ENCODE peak calls at places on chromosomes 16 and 17, in ten cellular contexts. I, U, X, P, O, A, C, M, N and S are unnamed samples.

GRCh38 chr16:89960966-89961365 is 12.4 kb downstream of the DEF8 start:
- DNase-seq in A (no peak), O (no peak), P (no peak), M (no peak), C (no peak), N (no peak), I (no peak), U (no peak), X (no peak), S (no peak)

GRCh38 chr17:81371910-81372760 is 23.1 kb upstream of the BAHCC1 start:
- DNase-seq in N (peak; percentile 62), A (peak; percentile 49), C (no peak), X (no peak), M (no peak), P (no peak), U (peak; percentile 67), I (no peak), O (peak; percentile 35), S (no peak)

GRCh38 chr17:80819422-80820164 is 172.0 kb upstream of the CHMP6 start:
- DNase-seq in N (no peak), P (peak; percentile 35), U (no peak), M (no peak), C (no peak), A (no peak), O (no peak), X (no peak), I (no peak), S (peak; percentile 60)

GRCh38 chr17:30263552-30264333 is 28.0 kb downstream of the BLMH start:
- DNase-seq in C (no peak), P (no peak), X (no peak), A (no peak), U (no peak), I (no peak), O (no peak), N (no peak), M (no peak), S (no peak)

GRCh38 chr17:50696365-50696879 is 11.3 kb downstream of the ANKRD40 start:
- DNase-seq in P (no peak), U (no peak), N (no peak), A (no peak), M (no peak), C (no peak), O (no peak), I (no peak), X (no peak), S (no peak)

GRCh38 chr17:34633351-34633750 is 54.0 kb downstream of the TMEM132E start:
- DNase-seq in O (no peak), M (no peak), U (no peak), A (no peak), P (no peak), X (no peak), I (no peak), N (no peak), C (no peak), S (no peak)

GRCh38 chr17:81251091-81251942 is 12.2 kb downstream of the NDUFAF8 start:
- DNase-seq in U (peak; percentile 33), O (no peak), X (no peak), A (no peak), N (no peak), C (no peak), P (no peak), I (no peak), M (no peak), S (no peak)

GRCh38 chr17:48843172-48843900 is 12.5 kb downstream of the CALCOCO2 start:
- DNase-seq in X (no peak), P (no peak), M (no peak), C (no peak), I (no peak), O (no peak), U (no peak), N (no peak), A (no peak), S (no peak)

GRCh38 chr16:70337814-70338213 is 8.9 kb upstream of the DDX19A start:
- DNase-seq in X (no peak), I (no peak), P (no peak), U (no peak), N (no peak), M (no peak), C (no peak), A (no peak), O (no peak), S (no peak)

GRCh38 chr16:59210955-59211541 is 476.9 kb upstream of the GOT2 start:
- DNase-seq in M (peak; percentile 39), U (no peak), N (no peak), I (no peak), X (no peak), C (peak; percentile 12), A (peak; percentile 20), P (no peak), O (no peak), S (no peak)

GRCh38 chr17:65297384-65297783 is 160.2 kb downstream of the RGS9 start:
- DNase-seq in P (no peak), C (no peak), A (no peak), U (no peak), N (no peak), M (no peak), X (no peak), I (no peak), O (no peak), S (no peak)

GRCh38 chr16:30010817-30011504 is at the start of gene DOC2A:
- DNase-seq in A (peak; percentile 72), I (no peak), O (no peak), M (no peak), P (no peak), N (no peak), U (no peak), X (no peak), C (peak; percentile 48), S (no peak)

GRCh38 chr17:70365098-70365583 is 195.8 kb downstream of the KCNJ2 start:
- DNase-seq in P (no peak), U (no peak), C (no peak), X (no peak), O (no peak), A (no peak), I (no peak), M (no peak), N (no peak), S (no peak)

GRCh38 chr16:72921620-72922019 is 126.3 kb downstream of the ZFHX3 start:
- DNase-seq in A (no peak), N (no peak), X (no peak), O (no peak), I (no peak), C (peak; percentile 30), P (no peak), M (peak; percentile 78), U (peak; percentile 27), S (no peak)

GRCh38 chr17:65370669-65371126 is 190.8 kb downstream of the AXIN2 start:
- DNase-seq in C (no peak), N (no peak), O (no peak), A (no peak), I (no peak), M (no peak), X (no peak), U (no peak), P (no peak), S (no peak)

GRCh38 chr17:49993423-49994037 is 1.5 kb downstream of the DLX3 start:
- DNase-seq in C (no peak), O (no peak), I (no peak), U (no peak), N (no peak), A (peak; percentile 62), X (no peak), M (no peak), P (peak; percentile 39), S (no peak)

GRCh38 chr17:34598161-34598776 is 18.9 kb downstream of the TMEM132E start:
- DNase-seq in O (no peak), I (no peak), M (no peak), X (no peak), A (peak; percentile 45), N (no peak), C (peak; percentile 46), P (no peak), U (no peak), S (no peak)

GRCh38 chr17:63848834-63849689 is 6.6 kb upstream of the SMARCD2 start:
- DNase-seq in X (peak; percentile 99), U (peak; percentile 93), M (peak; percentile 96), C (peak; percentile 66), O (peak; percentile 99), P (peak; percentile 97), I (peak; percentile 96), N (peak; percentile 68), A (peak; percentile 87), S (peak; percentile 89)

GRCh38 chr16:53090591-53091507 is 36.1 kb downstream of the CHD9 start:
- DNase-seq in U (peak; percentile 92), I (no peak), O (no peak), P (no peak), A (no peak), C (no peak), M (peak; percentile 91), N (no peak), X (no peak), S (no peak)

GRCh38 chr17:6713130-6713917 is at the start of gene SLC13A5:
- DNase-seq in N (no peak), P (peak; percentile 37), C (peak; percentile 67), U (peak; percentile 33), X (no peak), A (peak; percentile 82), M (peak; percentile 34), I (no peak), O (no peak), S (peak; percentile 11)

GRCh38 chr17:36532435-36532975 is 2.2 kb downstream of the MYO19 start:
- DNase-seq in U (no peak), C (no peak), M (peak; percentile 16), P (no peak), A (no peak), N (no peak), I (no peak), X (no peak), O (no peak), S (no peak)

GRCh38 chr17:49214665-49215360 is 4.3 kb downstream of the ABI3 start:
- DNase-seq in P (no peak), I (no peak), N (no peak), U (peak; percentile 32), O (no peak), A (no peak), M (peak; percentile 78), C (no peak), X (no peak), S (no peak)

GRCh38 chr17:78828470-78829185 is 12.0 kb downstream of the USP36 start:
- DNase-seq in I (no peak), O (peak; percentile 24), N (peak; percentile 74), M (no peak), U (no peak), P (no peak), A (no peak), X (no peak), C (no peak), S (no peak)

GRCh38 chr17:41657164-41657754 is 31.4 kb upstream of the EIF1 start:
- DNase-seq in N (no peak), X (no peak), I (no peak), O (no peak), C (no peak), A (no peak), M (no peak), P (no peak), U (no peak), S (no peak)

GRCh38 chr17:4074831-4075495 is 67.9 kb downstream of the ZZEF1 start:
- DNase-seq in M (no peak), U (no peak), O (peak; percentile 27), X (no peak), C (no peak), A (peak; percentile 8), N (peak; percentile 34), I (no peak), P (no peak), S (no peak)

GRCh38 chr16:84842516-84843148 is 22.8 kb downstream of the CRISPLD2 start:
- DNase-seq in A (no peak), U (peak; percentile 55), M (no peak), I (no peak), O (no peak), N (no peak), C (no peak), P (no peak), X (no peak), S (no peak)

GRCh38 chr16:78490847-78491246 is 391.4 kb downstream of the WWOX start:
- DNase-seq in C (no peak), N (peak; percentile 26), A (no peak), X (no peak), P (no peak), I (no peak), O (no peak), M (peak; percentile 31), U (no peak), S (no peak)

GRCh38 chr17:74773871-74774286 is 2.3 kb downstream of the NAT9 start:
- DNase-seq in M (peak; percentile 70), P (no peak), O (no peak), X (no peak), I (no peak), C (no peak), U (no peak), A (no peak), N (no peak), S (no peak)